ENCODE peak calls at places on chromosomes 2 and 18, in eight cellular contexts. W, Z, X, C, V, H, N and J are unnamed samples.

GRCh38 chr2:232203166-232203891 is 175.2 kb upstream of the ALPP start:
- DNase-seq in X (no peak), V (peak; percentile 17), W (no peak), N (no peak), C (no peak), H (no peak), Z (no peak), J (no peak)

GRCh38 chr2:135845257-135845656 is 8.3 kb upstream of the LCT start:
- DNase-seq in Z (no peak), X (no peak), N (no peak), C (no peak), V (no peak), W (no peak), H (no peak), J (no peak)

GRCh38 chr18:28036481-28036880 is 140.4 kb downstream of the CDH2 start:
- DNase-seq in C (no peak), H (no peak), X (no peak), V (peak; percentile 65), W (no peak), N (peak; percentile 47), Z (no peak), J (no peak)

GRCh38 chr2:191864623-191865521 is 18.0 kb upstream of the CAVIN2 start:
- DNase-seq in C (no peak), H (peak; percentile 84), X (no peak), V (peak; percentile 67), N (peak; percentile 60), W (no peak), Z (no peak), J (no peak)

GRCh38 chr2:228067309-228067708 is 114.2 kb downstream of the SPHKAP start:
- DNase-seq in X (no peak), N (no peak), C (no peak), Z (no peak), H (no peak), W (no peak), V (no peak), J (no peak)

GRCh38 chr2:202529389-202529788 is 105.4 kb upstream of the FAM117B start:
- DNase-seq in V (peak; percentile 76), X (no peak), Z (no peak), H (no peak), W (no peak), C (no peak), N (peak; percentile 67), J (peak; percentile 37)

GRCh38 chr2:175880-176800 is 87.7 kb downstream of the SH3YL1 start:
- DNase-seq in H (peak; percentile 100), W (no peak), X (no peak), C (no peak), V (no peak), N (no peak), Z (no peak), J (no peak)

GRCh38 chr2:46545015-46545839 is 65.9 kb downstream of the TMEM247 start:
- DNase-seq in C (no peak), H (no peak), N (no peak), Z (no peak), X (no peak), W (no peak), V (no peak), J (no peak)

GRCh38 chr2:144967971-144968370 is 448.1 kb upstream of the ZEB2 start:
- DNase-seq in C (no peak), V (no peak), X (no peak), N (no peak), W (no peak), Z (no peak), H (no peak), J (no peak)

GRCh38 chr2:62362561-62362960 is 143.4 kb downstream of the TMEM17 start:
- DNase-seq in N (no peak), H (no peak), Z (peak; percentile 22), W (no peak), X (no peak), C (no peak), V (no peak), J (no peak)

GRCh38 chr2:65030481-65030880 is 25.7 kb upstream of the CEP68 start:
- DNase-seq in C (no peak), H (no peak), Z (peak; percentile 33), N (no peak), X (no peak), V (no peak), W (no peak), J (no peak)

GRCh38 chr2:128637481-128638155 is 318.9 kb upstream of the HS6ST1 start:
- DNase-seq in Z (peak; percentile 6), X (no peak), V (no peak), C (no peak), W (peak; percentile 20), N (no peak), H (no peak), J (no peak)

GRCh38 chr18:72089432-72089831 is 454.7 kb downstream of the CBLN2 start:
- DNase-seq in V (no peak), Z (no peak), W (no peak), N (no peak), X (no peak), C (no peak), H (no peak), J (no peak)
- H3K9me3 ChIP-seq in V (no peaks in the 10 kb centered on the region), Z (no peaks in the 10 kb centered on the region), W (no peaks in the 10 kb centered on the region), N (no peaks in the 10 kb centered on the region), X (no peaks in the 10 kb centered on the region), C (no peaks in the 10 kb centered on the region), H (no peaks in the 10 kb centered on the region), J (no peaks in the 10 kb centered on the region)

GRCh38 chr2:80086831-80087230 is 217.7 kb downstream of the LRRTM1 start:
- DNase-seq in C (no peak), V (peak; percentile 66), W (no peak), X (no peak), Z (no peak), H (no peak), N (peak; percentile 49), J (peak; percentile 77)
- TF ChIP-seq CTCF in C (no peak), V (peak; percentile 30), W (no peak), X (no peak), Z (no peak), H (no peak), N (peak; percentile 18), J (peak; percentile 56)

GRCh38 chr2:81576713-81577112 is 1272.2 kb upstream of the LRRTM1 start:
- DNase-seq in W (no peak), N (no peak), H (no peak), V (no peak), X (no peak), C (no peak), Z (no peak), J (no peak)
- H3K9me3 ChIP-seq in W (no peaks in the 10 kb centered on the region), N (no peaks in the 10 kb centered on the region), H (peaks cover 40% of the 10 kb centered on the region), V (no peaks in the 10 kb centered on the region), X (no peaks in the 10 kb centered on the region), C (peaks cover 5% of the 10 kb centered on the region), Z (no peaks in the 10 kb centered on the region), J (no peaks in the 10 kb centered on the region)

DNA sequence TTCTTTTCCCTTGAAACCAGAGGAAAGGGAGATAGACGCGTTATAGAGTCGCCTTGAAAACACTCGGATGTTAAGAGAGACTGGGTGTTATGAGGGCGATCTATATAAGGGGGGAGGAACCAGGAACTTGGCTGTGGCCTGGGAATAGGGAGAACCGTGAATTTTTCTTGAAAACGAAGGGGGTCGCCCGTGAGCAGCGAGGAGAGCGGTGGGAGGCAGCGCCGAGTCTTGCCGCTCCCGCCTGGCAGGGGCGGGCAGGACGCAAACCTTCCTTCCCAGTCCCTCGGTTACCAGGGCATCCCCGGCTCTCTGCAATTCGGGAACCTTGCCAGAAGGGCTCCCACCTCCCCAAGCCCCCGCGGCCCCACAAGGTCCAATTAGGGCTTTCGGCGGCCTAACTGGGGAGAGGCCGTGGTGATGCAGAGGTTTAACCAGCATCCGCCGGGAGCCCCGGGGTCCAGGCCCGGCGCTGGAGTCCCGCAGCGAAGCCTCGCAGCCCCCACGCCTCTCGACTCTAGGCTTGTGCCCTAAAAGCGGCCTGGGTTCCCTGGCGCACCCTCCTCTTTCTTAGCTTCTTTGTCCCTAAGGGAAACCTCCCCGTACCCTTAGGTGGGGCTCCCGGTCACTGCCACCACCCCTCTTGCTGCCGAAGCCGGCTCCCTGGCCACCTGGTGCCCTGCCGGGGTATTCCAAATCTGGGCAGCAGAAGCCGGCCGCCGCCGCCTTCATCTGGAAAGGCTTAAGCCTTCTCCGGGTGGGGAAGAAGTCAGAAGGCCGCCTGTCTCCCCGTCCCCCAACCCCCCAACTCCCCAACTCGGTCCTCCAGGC is 708 bp upstream of the FHOD3 start:
- DNase-seq in H (peak; percentile 32), Z (peak; percentile 67), C (peak; percentile 60), W (peak; percentile 70), N (peak; percentile 77), V (peak; percentile 86), X (peak; percentile 72), J (peak; percentile 50)
- TF ChIP-seq CTCF in H (peak; percentile 76), Z (no peak), C (no peak), W (peak; percentile 35), N (peak; percentile 41), V (peak; percentile 25), X (peak; percentile 61), J (peak; percentile 60)

GRCh38 chr2:89820248-89820647 is 1128.8 kb downstream of the RPIA start:
- DNase-seq in V (no peak), H (no peak), C (no peak), W (no peak), X (no peak), Z (no peak), N (no peak), J (no peak)

GRCh38 chr2:89823556-89823955 is 1132.1 kb downstream of the RPIA start:
- DNase-seq in N (no peak), V (no peak), C (no peak), H (no peak), Z (no peak), X (no peak), W (no peak), J (no peak)

GRCh38 chr2:89821455-89821945 is 1130.0 kb downstream of the RPIA start:
- DNase-seq in V (no peak), H (no peak), C (no peak), W (no peak), X (no peak), Z (no peak), N (no peak), J (no peak)

GRCh38 chr2:89819809-89820208 is 1128.3 kb downstream of the RPIA start:
- DNase-seq in V (no peak), C (no peak), H (no peak), N (no peak), W (no peak), X (no peak), Z (no peak), J (no peak)

GRCh38 chr2:89818873-89819272 is 1127.4 kb downstream of the RPIA start:
- DNase-seq in Z (no peak), X (no peak), H (no peak), C (no peak), N (no peak), V (no peak), W (no peak), J (no peak)
- H3K9me3 ChIP-seq in Z (peaks cover 32% of the 10 kb centered on the region), X (peaks cover 67% of the 10 kb centered on the region), H (no peaks in the 10 kb centered on the region), C (no peaks in the 10 kb centered on the region), N (peaks cover 61% of the 10 kb centered on the region), V (peaks cover 15% of the 10 kb centered on the region), W (peaks cover 62% of the 10 kb centered on the region), J (peaks cover 81% of the 10 kb centered on the region)